ENCODE peak calls at places on chromosomes 3 and 15, in six cellular contexts. U is amniotic stem cell; R is T-cell; G is renal cortical epithelial cell; I is stimulated activated naive CD8-positive, alpha-beta T cell treated with anti-CD3 and anti-CD28 coated beads, Interleukin-15, amount 100 ng/mL, for 72 hours; O is KBM-7. P is an unnamed sample.

GRCh38 chr15:57652481-57652880 is 54.0 kb upstream of the POLR2M start:
- DNase-seq in U (no peak), O (no peak), R (no peak), G (no peak), I (no peak), P (peak; percentile 14)

GRCh38 chr15:42065008-42065407 is 29.4 kb downstream of the PLA2G4D start:
- DNase-seq in O (peak; percentile 10), R (no peak), G (no peak), I (no peak), U (no peak), P (no peak)

GRCh38 chr15:60674704-60675405 is 195.9 kb upstream of the ICE2 start:
- DNase-seq in I (no peak), O (no peak), G (peak; percentile 22), U (no peak), R (no peak), P (no peak)

GRCh38 chr15:99550077-99550476 is 15.7 kb upstream of the MEF2A start:
- DNase-seq in I (peak; percentile 41), G (no peak), O (no peak), U (no peak), R (no peak), P (no peak)

GRCh38 chr3:99789322-99789721 is 28.3 kb upstream of the CMSS1 start:
- DNase-seq in U (peak; percentile 40), O (peak; percentile 32), G (peak; percentile 67), R (no peak), I (no peak), P (no peak)

GRCh38 chr15:98421419-98422085 is 226.8 kb upstream of the IGF1R start:
- DNase-seq in G (no peak), O (peak; percentile 70), U (no peak), R (peak; percentile 47), I (peak; percentile 59), P (no peak)

GRCh38 chr15:59300618-59301139 is 72.0 kb downstream of the MYO1E start:
- DNase-seq in U (no peak), O (no peak), G (no peak), I (no peak), R (no peak), P (no peak)

GRCh38 chr3:17041009-17041408 is 156.3 kb downstream of the PLCL2 start:
- DNase-seq in R (no peak), O (no peak), U (no peak), I (no peak), G (no peak), P (no peak)

GRCh38 chr3:123385072-123385471 is 63.8 kb downstream of the ADCY5 start:
- DNase-seq in I (no peak), G (no peak), U (no peak), O (no peak), R (no peak), P (no peak)

GRCh38 chr15:62844564-62845235 is 197.8 kb upstream of the TPM1 start:
- DNase-seq in I (no peak), R (no peak), G (no peak), U (no peak), O (no peak), P (no peak)

GRCh38 chr3:127595303-127595702 is 2.9 kb upstream of the MCM2 start:
- DNase-seq in G (no peak), R (no peak), I (no peak), O (no peak), U (no peak), P (no peak)

GRCh38 chr15:38610748-38611147 is 46.1 kb upstream of the RASGRP1 start:
- DNase-seq in G (no peak), U (no peak), R (no peak), I (peak; percentile 44), O (no peak), P (no peak)

GRCh38 chr15:92322566-92323355 is 70.9 kb upstream of the ST8SIA2 start:
- DNase-seq in R (no peak), O (no peak), U (no peak), G (no peak), I (no peak), P (no peak)

GRCh38 chr15:66859688-66860253 is 157.7 kb downstream of the SMAD6 start:
- DNase-seq in G (no peak), U (no peak), O (no peak), R (no peak), I (no peak), P (no peak)

GRCh38 chr3:125141596-125142417 is 70.7 kb downstream of the SLC12A8 start:
- DNase-seq in I (peak; percentile 88), U (no peak), G (no peak), O (peak; percentile 63), R (peak; percentile 73), P (no peak)

GRCh38 chr3:64484289-64484992 is 203.4 kb downstream of the ADAMTS9 start:
- DNase-seq in U (peak; percentile 62), O (peak; percentile 74), R (peak; percentile 41), G (peak; percentile 75), I (peak; percentile 67), P (no peak)

GRCh38 chr3:23264413-23264812 is 61.3 kb downstream of the UBE2E2 start:
- DNase-seq in R (no peak), O (no peak), I (no peak), G (no peak), U (peak; percentile 52), P (no peak)

GRCh38 chr15:83094592-83094991 is 12.9 kb upstream of the TM6SF1 start:
- DNase-seq in R (no peak), I (no peak), G (no peak), O (no peak), U (no peak), P (no peak)

GRCh38 chr15:101027273-101027901 is 108.2 kb downstream of the LRRK1 start:
- DNase-seq in G (no peak), U (no peak), R (no peak), O (no peak), I (no peak), P (no peak)

GRCh38 chr3:64191822-64192221 is 33.4 kb downstream of the PRICKLE2 start:
- DNase-seq in U (no peak), O (no peak), G (no peak), I (no peak), R (no peak), P (no peak)

GRCh38 chr3:156033428-156033827 is 87.0 kb upstream of the KCNAB1 start:
- DNase-seq in U (no peak), R (no peak), G (no peak), O (no peak), I (no peak), P (no peak)

GRCh38 chr15:37793851-37794250 is 140.6 kb upstream of the TMCO5A start:
- DNase-seq in G (peak; percentile 15), U (no peak), I (no peak), O (peak; percentile 20), R (no peak), P (no peak)

GRCh38 chr3:48034000-48034516 is 17.8 kb upstream of the MAP4 start:
- DNase-seq in R (no peak), I (no peak), U (no peak), G (peak; percentile 87), O (peak; percentile 61), P (no peak)

GRCh38 chr3:190883973-190884832 is 21.7 kb upstream of the GMNC start:
- DNase-seq in O (peak; percentile 61), R (no peak), I (peak; percentile 15), G (peak; percentile 69), U (peak; percentile 37), P (peak; percentile 18)

GRCh38 chr15:44541282-44541958 is 4.5 kb downstream of the EIF3J start:
- DNase-seq in U (peak; percentile 66), R (no peak), I (no peak), G (peak; percentile 86), O (no peak), P (no peak)